ENCODE peak calls at places on chromosomes 16 and 17, in seven cellular contexts. V is ovary; F is prostate gland; U is CD8-positive, alpha-beta T cell; X is testis; H is neural crest cell; S is WTC11. D is an unnamed sample.

GRCh38 chr16:80718480-80719220 is 85.7 kb downstream of the CDYL2 start:
- DNase-seq in V (no peak), F (peak; percentile 89), U (no peak), X (peak; percentile 30), H (no peak), S (peak; percentile 22), D (no peak)

GRCh38 chr17:28891201-28891600 is 6.3 kb downstream of the FLOT2 start:
- DNase-seq in V (no peak), F (no peak), U (no peak), X (no peak), H (no peak), S (no peak), D (no peak)

GRCh38 chr17:81481011-81481799 is 31.4 kb downstream of the ACTG1 start:
- DNase-seq in V (peak; percentile 82), F (peak; percentile 68), U (peak; percentile 71), X (peak; percentile 77), H (peak; percentile 72), S (peak; percentile 74), D (peak; percentile 63)

GRCh38 chr17:42422958-42423712 is at the start of gene CAVIN1:
- DNase-seq in V (peak; percentile 100), F (peak; percentile 99), U (no peak), X (peak; percentile 95), H (no peak), S (peak; percentile 97), D (no peak)

GRCh38 chr17:14396542-14396941 is 95.7 kb downstream of the HS3ST3B1 start:
- DNase-seq in V (no peak), F (no peak), U (no peak), X (no peak), H (no peak), S (no peak), D (no peak)

GRCh38 chr17:38463451-38463858 is 35.2 kb downstream of the ARHGAP23 start:
- DNase-seq in V (no peak), F (peak; percentile 69), U (no peak), X (peak; percentile 67), H (no peak), S (no peak), D (no peak)

GRCh38 chr16:17544785-17545184 is 74.0 kb upstream of the XYLT1 start:
- DNase-seq in V (no peak), F (no peak), U (no peak), X (peak; percentile 55), H (peak; percentile 5), S (peak; percentile 76), D (no peak)

GRCh38 chr17:83067071-83067717 is 12.2 kb upstream of the METRNL start:
- DNase-seq in V (peak; percentile 18), F (no peak), U (no peak), X (no peak), H (no peak), S (no peak), D (peak; percentile 6)

GRCh38 chr16:24609740-24610420 is 70.5 kb downstream of the RBBP6 start:
- DNase-seq in V (peak; percentile 69), F (peak; percentile 10), U (no peak), X (peak; percentile 63), H (peak; percentile 39), S (peak; percentile 52), D (no peak)

GRCh38 chr17:16994626-16995025 is 22.7 kb upstream of the TNFRSF13B start:
- DNase-seq in V (no peak), F (no peak), U (no peak), X (no peak), H (no peak), S (no peak), D (no peak)

GRCh38 chr17:10368561-10368960 is 4.2 kb downstream of the MYH13 start:
- DNase-seq in V (no peak), F (no peak), U (no peak), X (no peak), H (no peak), S (no peak), D (no peak)

GRCh38 chr16:7115898-7116297 is 216.7 kb upstream of the RBFOX1 start:
- DNase-seq in V (no peak), F (no peak), U (no peak), X (no peak), H (no peak), S (no peak), D (no peak)
- TF ChIP-seq CTCF in V (no peak), F (no peak), U (no peak), X (no peak), H (no peak), S (no peak), D (no peak)

GRCh38 chr16:57801856-57802634 is at the start of gene KIFC3:
- DNase-seq in V (peak; percentile 94), F (peak; percentile 52), U (peak; percentile 76), X (peak; percentile 90), H (peak; percentile 67), S (peak; percentile 61), D (peak; percentile 86)
- TF ChIP-seq CTCF in V (no peak), F (no peak), U (no peak), X (peak; percentile 26), H (peak; percentile 22), S (no peak), D (peak; percentile 23)

DNA sequence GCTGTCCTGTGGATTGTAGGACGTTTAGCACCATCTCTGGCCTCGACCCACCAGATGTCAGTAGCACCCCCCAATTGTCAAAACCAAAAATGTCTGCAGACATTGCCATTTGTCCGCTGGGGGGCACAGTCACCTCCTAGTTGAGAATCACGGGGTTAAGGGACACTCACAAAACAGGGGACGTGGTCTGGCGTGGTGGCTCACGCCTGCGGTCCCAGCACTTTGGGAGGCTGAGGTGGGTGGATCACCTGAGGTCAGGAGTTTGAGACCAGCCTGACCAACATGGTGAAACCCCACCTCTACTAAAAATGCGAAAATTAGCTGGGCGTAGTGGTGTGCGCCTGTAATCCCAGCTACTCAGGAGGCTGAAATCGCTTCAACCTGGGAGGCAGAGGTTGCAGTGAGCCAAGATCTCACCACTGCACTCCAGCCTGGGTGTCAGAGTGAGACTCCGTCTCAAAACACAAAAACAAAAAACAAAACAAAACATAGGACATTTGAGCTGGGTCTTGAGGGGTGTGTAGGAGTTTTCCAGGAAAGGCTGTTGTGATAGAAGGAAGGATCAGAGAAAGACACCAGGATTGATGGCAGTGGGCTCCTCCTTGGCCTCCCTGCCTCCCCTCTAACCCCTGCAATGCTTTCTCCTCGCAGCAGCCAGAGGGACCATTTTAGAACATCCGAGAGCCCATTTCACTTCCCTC is 171.8 kb upstream of the GSE1 start:
- DNase-seq in V (no peak), F (no peak), U (no peak), X (no peak), H (no peak), S (no peak), D (no peak)
- TF ChIP-seq CTCF in V (no peak), F (no peak), U (no peak), X (no peak), H (no peak), S (no peak), D (no peak)

GRCh38 chr17:40791808-40792436 is 7.8 kb downstream of the KRT28 start:
- DNase-seq in V (no peak), F (no peak), U (no peak), X (no peak), H (no peak), S (no peak), D (no peak)
- TF ChIP-seq CTCF in V (no peak), F (peak; percentile 53), U (peak; percentile 31), X (peak; percentile 68), H (peak; percentile 68), S (peak; percentile 27), D (no peak)

GRCh38 chr16:10889880-10890279 is 12.9 kb downstream of the CIITA start:
- DNase-seq in V (no peak), F (no peak), U (no peak), X (no peak), H (no peak), S (no peak), D (no peak)
- TF ChIP-seq CTCF in V (no peak), F (no peak), U (no peak), X (no peak), H (no peak), S (no peak), D (no peak)

GRCh38 chr17:54754560-54754959 is 146.1 kb upstream of the TOM1L1 start:
- DNase-seq in V (no peak), F (no peak), U (no peak), X (peak; percentile 17), H (no peak), S (peak; percentile 48), D (no peak)
- TF ChIP-seq CTCF in V (no peak), F (no peak), U (no peak), X (no peak), H (peak; percentile 28), S (peak; percentile 55), D (no peak)

DNA sequence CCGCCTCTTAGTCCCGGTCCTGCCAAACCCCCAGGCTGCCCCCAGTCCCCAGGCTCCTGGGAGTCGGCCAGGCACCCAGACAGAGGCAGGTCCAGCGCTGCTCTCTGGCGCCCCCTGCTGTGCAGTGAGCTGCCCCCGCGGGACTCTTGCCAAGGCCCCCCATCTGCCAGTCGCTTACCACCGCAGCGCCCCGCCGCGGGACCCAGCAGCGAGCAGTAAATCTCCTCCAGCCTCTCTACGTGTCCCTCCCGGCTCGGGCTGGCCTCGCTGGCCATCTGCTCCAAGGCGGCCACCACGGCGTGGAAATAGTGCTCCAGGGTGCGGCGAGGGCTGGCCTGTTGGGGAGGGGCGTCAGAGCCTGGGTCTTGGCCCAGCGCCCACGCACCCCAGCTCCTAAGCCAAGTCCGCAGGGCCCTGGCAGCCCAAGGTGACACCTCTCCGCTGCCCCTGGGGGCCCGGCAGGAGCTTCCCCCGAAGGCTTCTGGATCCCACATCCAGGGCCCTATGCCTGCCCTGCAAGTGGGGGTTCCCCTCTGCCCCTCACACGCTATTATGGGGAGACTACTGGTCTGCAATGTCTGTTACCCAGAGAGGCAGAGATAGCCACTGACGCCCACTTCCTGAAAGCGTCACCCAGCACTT is 33.7 kb upstream of the MFSD6L start:
- DNase-seq in V (no peak), F (no peak), U (peak; percentile 52), X (peak; percentile 66), H (peak; percentile 52), S (peak; percentile 87), D (no peak)
- TF ChIP-seq CTCF in V (no peak), F (no peak), U (peak; percentile 44), X (peak; percentile 14), H (peak; percentile 61), S (peak; percentile 79), D (peak; percentile 43)

DNA sequence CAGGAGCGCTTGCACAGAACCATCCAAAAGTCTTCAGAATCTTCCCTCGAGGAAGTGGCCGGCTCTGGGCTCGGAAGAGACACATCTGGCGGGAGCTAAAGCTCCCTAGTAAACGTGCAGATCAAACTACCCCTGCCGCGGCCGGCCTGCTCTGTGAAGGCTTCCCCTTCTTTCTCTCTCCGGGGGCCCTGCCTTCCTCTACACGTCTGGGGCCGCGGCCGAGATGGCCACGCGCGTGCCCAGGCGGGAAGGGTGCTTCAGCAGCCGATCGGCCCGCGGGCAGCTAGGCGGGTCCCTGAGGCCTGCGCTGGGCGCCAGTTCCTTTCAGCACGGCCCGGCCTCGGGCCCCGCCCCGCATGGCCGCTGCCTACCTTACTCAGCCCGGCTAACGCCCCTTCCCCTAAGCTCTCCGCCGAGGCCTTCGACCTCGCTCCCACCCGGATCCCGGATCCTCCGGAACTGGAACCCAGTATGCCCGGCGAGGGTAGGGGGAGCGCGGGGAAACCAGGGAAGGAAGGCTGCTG is 408 bp downstream of the TMEM11 start:
- DNase-seq in V (no peak), F (no peak), U (no peak), X (peak; percentile 34), H (no peak), S (peak; percentile 40), D (no peak)
- TF ChIP-seq CTCF in V (no peak), F (no peak), U (no peak), X (no peak), H (no peak), S (no peak), D (no peak)

D was measured in natural killer cell.